ENCODE peak calls at places on chromosome 13, in four cellular contexts. B is H1, J is GM12878, M is SK-N-SH. N is an unnamed sample.

GRCh38 chr13:61777281-61777680 is 361.6 kb upstream of the PCDH20 start:
- DNase-seq in M (peak; percentile 22), B (no peak), J (no peak), N (no peak)

GRCh38 chr13:113881614-113882265 is 17.9 kb upstream of the GAS6 start:
- DNase-seq in J (no peak), B (no peak), M (no peak), N (no peak)

GRCh38 chr13:40346592-40346991 is 319.8 kb downstream of the FOXO1 start:
- DNase-seq in J (no peak), M (no peak), B (no peak), N (no peak)

GRCh38 chr13:42048625-42049453 is at the start of gene DGKH:
- DNase-seq in J (no peak), M (peak; percentile 95), B (peak; percentile 83), N (peak; percentile 88)

GRCh38 chr13:108346376-108346775 is 76.9 kb downstream of the TNFSF13B start:
- DNase-seq in M (no peak), J (no peak), B (no peak), N (no peak)

GRCh38 chr13:50124536-50125305 is 109.5 kb downstream of the KCNRG start:
- DNase-seq in M (peak; percentile 99), B (peak; percentile 87), J (no peak), N (peak; percentile 37)

GRCh38 chr13:54989418-54989817 is 1960.8 kb downstream of the OLFM4 start:
- DNase-seq in J (no peak), M (no peak), B (no peak), N (no peak)

GRCh38 chr13:102197193-102197592 is 204.7 kb downstream of the FGF14 start:
- DNase-seq in M (no peak), B (no peak), J (no peak), N (no peak)

GRCh38 chr13:37417042-37417441 is 181.5 kb downstream of the POSTN start:
- DNase-seq in J (no peak), M (no peak), B (no peak), N (no peak)

GRCh38 chr13:39144941-39145533 is 106.8 kb downstream of the NHLRC3 start:
- DNase-seq in J (no peak), M (peak; percentile 56), B (peak; percentile 55), N (peak; percentile 40)

GRCh38 chr13:47415048-47415447 is 518.2 kb upstream of the HTR2A start:
- DNase-seq in M (no peak), J (no peak), B (no peak), N (no peak)

GRCh38 chr13:21717817-21718216 is 46.9 kb downstream of the FGF9 start:
- DNase-seq in B (no peak), M (no peak), J (no peak), N (no peak)

GRCh38 chr13:52319876-52320275 is 86.1 kb downstream of the THSD1 start:
- DNase-seq in J (no peak), B (no peak), M (no peak), N (no peak)

GRCh38 chr13:35888327-35888940 is 242.7 kb downstream of the DCLK1 start:
- DNase-seq in J (no peak), B (no peak), M (peak; percentile 18), N (no peak)

GRCh38 chr13:84137292-84137691 is 255.0 kb upstream of the SLITRK1 start:
- DNase-seq in J (peak; percentile 64), B (no peak), M (no peak), N (no peak)

GRCh38 chr13:59303433-59303832 is 860.3 kb downstream of the DIAPH3 start:
- DNase-seq in B (no peak), J (no peak), M (no peak), N (no peak)

GRCh38 chr13:52454459-52454824 is 836 bp upstream of the CKAP2 start:
- DNase-seq in B (no peak), J (peak; percentile 69), M (peak; percentile 34), N (peak; percentile 11)

GRCh38 chr13:45690636-45691035 is 11.5 kb upstream of the CBY2 start:
- DNase-seq in J (no peak), M (no peak), B (no peak), N (no peak)

GRCh38 chr13:52446265-52446664 is 4.2 kb downstream of the VPS36 start:
- DNase-seq in J (no peak), M (no peak), B (no peak), N (no peak)

GRCh38 chr13:38979891-38980627 is 10.6 kb downstream of the STOML3 start:
- DNase-seq in B (no peak), M (peak; percentile 45), J (no peak), N (no peak)

GRCh38 chr13:47326061-47326460 is 429.2 kb upstream of the HTR2A start:
- DNase-seq in B (no peak), J (no peak), M (no peak), N (no peak)

GRCh38 chr13:97878421-97879375 is 74.8 kb upstream of the IPO5 start:
- DNase-seq in J (no peak), M (no peak), B (peak; percentile 7), N (no peak)

GRCh38 chr13:22135446-22135845 is 464.6 kb downstream of the FGF9 start:
- DNase-seq in B (no peak), M (no peak), J (no peak), N (no peak)

GRCh38 chr13:113650275-113650674 is 7.7 kb downstream of the ATP4B start:
- DNase-seq in M (no peak), B (no peak), J (no peak), N (no peak)

GRCh38 chr13:33945477-33945876 is 127.5 kb downstream of the RFC3 start:
- DNase-seq in B (no peak), J (no peak), M (peak; percentile 32), N (no peak)

GRCh38 chr13:109654341-109655205 is 131.8 kb downstream of the IRS2 start:
- DNase-seq in M (no peak), B (no peak), J (no peak), N (no peak)

GRCh38 chr13:110953833-110954532 is 39.1 kb upstream of the ANKRD10 start:
- DNase-seq in M (no peak), B (peak; percentile 41), J (no peak), N (no peak)

GRCh38 chr13:75458696-75459422 is 23.1 kb downstream of the TBC1D4 start:
- DNase-seq in B (no peak), M (peak; percentile 48), J (peak; percentile 49), N (no peak)

GRCh38 chr13:113483504-113484287 is 6.8 kb downstream of the DCUN1D2 start:
- DNase-seq in J (no peak), B (no peak), M (no peak), N (no peak)

GRCh38 chr13:24716446-24716845 is 36.2 kb downstream of the ATP12A start:
- DNase-seq in M (no peak), J (no peak), B (no peak), N (no peak)

GRCh38 chr13:107641574-107641973 is 573.8 kb downstream of the LIG4 start:
- DNase-seq in M (no peak), B (no peak), J (no peak), N (no peak)

GRCh38 chr13:20074956-20075355 is 85.9 kb downstream of the GJA3 start:
- DNase-seq in M (no peak), B (no peak), J (no peak), N (no peak)

DNA sequence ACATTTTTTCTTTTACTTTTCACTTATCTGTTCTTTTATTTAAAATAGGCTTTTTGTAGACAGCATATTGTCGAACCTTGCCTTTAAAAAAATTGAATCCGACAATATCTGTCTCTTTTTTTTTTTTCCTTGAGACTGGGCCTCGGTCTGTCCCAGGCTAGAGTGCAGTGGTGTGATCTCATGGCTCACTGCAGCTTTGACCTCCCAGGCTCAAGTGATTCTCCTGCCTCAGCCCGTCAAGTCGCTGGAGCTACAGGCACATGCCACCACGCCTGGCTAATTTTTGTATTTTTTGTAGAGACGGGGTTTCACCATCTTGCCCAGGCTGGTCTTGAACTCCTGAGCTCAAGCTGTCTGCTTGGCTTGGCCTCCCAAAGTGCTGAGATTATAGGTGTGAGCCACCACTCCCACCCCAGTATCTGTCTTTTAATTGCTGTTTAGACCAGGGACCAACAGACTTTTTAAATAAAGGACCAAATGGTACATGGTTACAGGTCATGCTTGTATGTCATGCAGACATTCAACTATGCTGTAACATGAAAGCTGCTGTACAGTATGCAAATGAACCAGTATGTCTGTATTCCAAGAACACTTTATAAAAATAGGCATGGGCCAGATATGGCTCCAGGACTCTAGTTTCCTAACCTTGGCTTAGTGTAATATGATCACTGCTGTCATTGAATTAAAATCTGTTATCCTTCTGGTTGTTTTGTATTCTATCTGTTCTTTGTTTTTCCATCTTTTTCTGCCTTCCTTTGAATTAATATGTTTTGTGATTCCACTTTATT is 80.3 kb downstream of the GJA3 start:
- DNase-seq in B (no peak), J (no peak), M (no peak), N (no peak)
- TF ChIP-seq NRF1 in B (no peak), J (no peak), M (no peak), N (no peak)

GRCh38 chr13:63408227-63409202 is 1992.9 kb upstream of the PCDH20 start:
- DNase-seq in B (no peak), J (no peak), M (peak; percentile 44), N (no peak)
- TF ChIP-seq NRF1 in B (no peak), J (no peak), M (no peak), N (no peak)

GRCh38 chr13:32195713-32196112 is 119.5 kb downstream of the ZAR1L start:
- DNase-seq in M (no peak), B (no peak), J (no peak), N (no peak)

GRCh38 chr13:32187651-32188050 is 127.5 kb downstream of the ZAR1L start:
- DNase-seq in B (no peak), M (no peak), J (no peak), N (no peak)

DNA sequence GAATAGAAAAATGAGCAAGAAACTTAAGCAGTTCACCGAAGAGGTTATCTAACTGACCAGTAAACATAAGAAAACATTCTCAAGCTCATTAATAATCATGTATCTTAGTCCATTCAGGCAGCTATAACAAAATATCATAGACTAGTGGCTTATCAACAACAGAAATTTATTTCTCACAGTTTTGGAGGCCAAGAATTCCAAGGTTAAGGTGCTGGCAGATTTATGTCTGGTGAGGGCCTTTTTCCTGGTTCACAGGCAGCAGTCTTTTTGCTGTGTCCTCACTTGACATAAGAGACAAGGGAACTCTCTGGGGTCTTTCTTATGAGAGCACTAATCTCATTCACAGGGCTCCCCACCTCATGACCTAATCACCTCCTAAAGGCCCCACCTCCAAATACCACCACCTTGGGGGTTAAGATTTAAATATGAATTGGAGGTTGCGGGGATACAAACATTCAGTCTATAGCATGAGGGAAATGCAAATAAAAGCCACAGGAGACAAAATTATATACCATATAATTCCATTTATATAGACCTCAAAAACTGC is 123.6 kb downstream of the ZAR1L start:
- DNase-seq in B (no peak), J (no peak), M (no peak), N (no peak)
- TF ChIP-seq NRF1 in B (no peak), J (no peak), M (no peak), N (no peak)

GRCh38 chr13:94556646-94557045 is 39.3 kb downstream of the TGDS start:
- DNase-seq in M (no peak), J (no peak), B (no peak), N (no peak)

GRCh38 chr13:94559201-94559795 is 36.7 kb downstream of the TGDS start:
- DNase-seq in J (no peak), B (no peak), M (no peak), N (no peak)

GRCh38 chr13:94558721-94559120 is 37.2 kb downstream of the TGDS start:
- DNase-seq in J (no peak), M (no peak), B (no peak), N (no peak)

GRCh38 chr13:94556016-94556415 is 39.9 kb downstream of the TGDS start:
- DNase-seq in J (no peak), M (no peak), B (no peak), N (no peak)

DNA sequence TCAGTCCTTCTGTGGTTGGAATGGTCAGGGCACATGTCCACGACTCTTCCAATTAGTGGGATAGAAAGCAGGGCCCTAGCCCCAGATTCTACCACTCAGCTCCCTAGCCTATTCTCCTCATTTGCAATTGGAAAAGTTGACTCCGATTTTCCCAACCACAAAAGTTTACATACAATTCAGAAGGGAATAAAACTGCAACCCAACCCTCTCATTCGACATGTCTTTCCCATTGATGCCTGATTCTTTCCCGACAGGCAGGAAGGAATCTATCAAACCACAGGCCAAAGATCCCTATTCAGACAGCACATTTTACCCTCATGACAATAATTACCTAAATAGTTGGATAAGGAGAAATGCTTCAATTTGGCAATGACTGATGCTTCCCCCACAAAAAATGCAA is 38.1 kb downstream of the TGDS start:
- DNase-seq in J (no peak), M (no peak), B (no peak), N (no peak)
- TF ChIP-seq NRF1 in J (no peak), M (no peak), B (no peak), N (no peak)

N was measured in K562.